ENCODE peak calls at places on chromosomes 13 and 19, in seven cellular contexts. A, Z, R, D, T, E and L are unnamed samples.

GRCh38 chr13:69565334-69565733 is 542.3 kb upstream of the ATXN8OS start:
- DNase-seq in A (no peak), Z (peak; percentile 1), R (peak; percentile 56), D (peak; percentile 67), T (peak; percentile 57), E (peak; percentile 67), L (no peak)

GRCh38 chr19:20999731-21000352 is 20.6 kb upstream of the ZNF430 start:
- DNase-seq in A (peak; percentile 66), Z (no peak), R (peak; percentile 92), D (peak; percentile 83), T (peak; percentile 67), E (peak; percentile 88), L (peak; percentile 57)

GRCh38 chr19:29162694-29163093 is 50.3 kb downstream of the UQCRFS1 start:
- DNase-seq in A (no peak), Z (no peak), R (no peak), D (no peak), T (no peak), E (no peak), L (no peak)

GRCh38 chr19:16040642-16041041 is 35.7 kb upstream of the TPM4 start:
- DNase-seq in A (no peak), Z (no peak), R (no peak), D (no peak), T (no peak), E (no peak), L (peak; percentile 84)

GRCh38 chr13:113129921-113130750 is 7.5 kb downstream of the F10 start:
- DNase-seq in A (no peak), Z (no peak), R (no peak), D (no peak), T (no peak), E (no peak), L (no peak)

GRCh38 chr13:51825681-51826254 is 19.2 kb downstream of the TMEM272 start:
- DNase-seq in A (no peak), Z (no peak), R (no peak), D (no peak), T (no peak), E (no peak), L (no peak)

GRCh38 chr19:48120505-48120904 is 9.9 kb upstream of the PLA2G4C start:
- DNase-seq in A (no peak), Z (no peak), R (no peak), D (no peak), T (no peak), E (no peak), L (peak; percentile 32)

GRCh38 chr19:57558525-57558924 is 1.1 kb downstream of the ZNF550 start:
- DNase-seq in A (peak; percentile 35), Z (no peak), R (no peak), D (no peak), T (no peak), E (peak; percentile 28), L (no peak)

GRCh38 chr13:39189778-39190177 is 151.5 kb downstream of the NHLRC3 start:
- DNase-seq in A (no peak), Z (no peak), R (no peak), D (no peak), T (no peak), E (no peak), L (no peak)

GRCh38 chr19:57870225-57870624 is 18.6 kb downstream of the ZNF814 start:
- DNase-seq in A (no peak), Z (no peak), R (no peak), D (no peak), T (no peak), E (no peak), L (no peak)

GRCh38 chr13:84137292-84137691 is 255.0 kb upstream of the SLITRK1 start:
- DNase-seq in A (peak; percentile 10), Z (no peak), R (no peak), D (peak; percentile 37), T (no peak), E (peak; percentile 46), L (no peak)

GRCh38 chr13:110306340-110306959 is 507 bp downstream of the COL4A1 start:
- DNase-seq in A (peak; percentile 55), Z (no peak), R (peak; percentile 69), D (no peak), T (no peak), E (no peak), L (peak; percentile 55)

GRCh38 chr13:91072511-91072910 is 275.0 kb upstream of the MIR17HG start:
- DNase-seq in A (no peak), Z (no peak), R (no peak), D (no peak), T (no peak), E (no peak), L (no peak)

GRCh38 chr13:41034862-41035261 is 15.7 kb upstream of the ELF1 start:
- DNase-seq in A (no peak), Z (no peak), R (no peak), D (peak; percentile 18), T (no peak), E (no peak), L (no peak)

GRCh38 chr13:32164622-32165268 is 133.2 kb downstream of the FRY start:
- DNase-seq in A (peak; percentile 77), Z (peak; percentile 50), R (peak; percentile 81), D (peak; percentile 48), T (peak; percentile 10), E (peak; percentile 75), L (peak; percentile 32)
- TF ChIP-seq CTCF in A (peak; percentile 74), Z (peak; percentile 49), R (peak; percentile 75), D (peak; percentile 84), T (peak; percentile 58), E (peak; percentile 85), L (peak; percentile 52)

DNA sequence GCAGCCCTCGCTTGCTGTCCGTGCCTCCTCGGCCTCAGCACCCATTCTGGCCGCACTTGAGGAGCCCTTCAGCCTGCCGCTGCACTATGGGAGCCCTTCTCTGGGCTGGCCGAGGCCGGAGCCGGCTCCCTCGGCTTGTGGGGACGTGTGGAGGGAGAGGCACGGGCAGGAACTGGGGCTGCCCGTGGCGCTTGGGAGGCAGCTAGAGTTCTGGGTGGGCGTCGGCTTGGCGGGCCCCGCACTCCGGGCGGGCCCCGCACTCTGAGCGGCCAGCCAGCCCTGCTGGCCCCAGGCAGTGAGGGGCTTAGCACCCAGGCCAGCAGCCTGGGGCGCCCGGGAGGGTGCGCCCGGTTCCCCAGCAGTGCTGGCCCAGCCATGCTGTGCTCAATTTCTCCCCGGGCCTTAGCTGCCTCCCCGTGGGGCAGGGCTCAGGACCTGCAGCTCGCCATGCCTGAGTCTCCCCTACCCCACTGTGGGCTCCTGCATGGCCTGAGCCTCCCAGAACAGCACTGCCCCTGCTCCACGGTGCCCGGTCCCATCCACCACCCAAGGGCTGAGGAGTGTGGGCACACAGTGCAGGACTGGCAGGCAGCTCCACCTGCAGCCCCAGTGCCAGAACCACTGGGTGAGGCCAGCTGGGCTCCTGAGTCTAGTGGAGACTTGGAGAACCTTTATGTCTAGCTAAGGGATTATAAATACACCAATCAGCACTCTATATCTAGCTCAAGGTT is 240.0 kb upstream of the PRR20A start:
- DNase-seq in A (no peak), Z (no peak), R (no peak), D (no peak), T (no peak), E (no peak), L (no peak)
- H3K4me3 ChIP-seq in A (no peak overlapping the region), Z (no peak overlapping the region), R (no peak overlapping the region), D (no peak overlapping the region), T (no peak overlapping the region), E (no peak overlapping the region), L (no peak overlapping the region)

GRCh38 chr13:34076319-34076718 is 258.4 kb downstream of the RFC3 start:
- DNase-seq in A (peak; percentile 58), Z (no peak), R (no peak), D (peak; percentile 77), T (no peak), E (peak; percentile 4), L (peak; percentile 46)

GRCh38 chr13:34078334-34078999 is 260.5 kb downstream of the RFC3 start:
- DNase-seq in A (no peak), Z (no peak), R (no peak), D (no peak), T (no peak), E (no peak), L (no peak)

DNA sequence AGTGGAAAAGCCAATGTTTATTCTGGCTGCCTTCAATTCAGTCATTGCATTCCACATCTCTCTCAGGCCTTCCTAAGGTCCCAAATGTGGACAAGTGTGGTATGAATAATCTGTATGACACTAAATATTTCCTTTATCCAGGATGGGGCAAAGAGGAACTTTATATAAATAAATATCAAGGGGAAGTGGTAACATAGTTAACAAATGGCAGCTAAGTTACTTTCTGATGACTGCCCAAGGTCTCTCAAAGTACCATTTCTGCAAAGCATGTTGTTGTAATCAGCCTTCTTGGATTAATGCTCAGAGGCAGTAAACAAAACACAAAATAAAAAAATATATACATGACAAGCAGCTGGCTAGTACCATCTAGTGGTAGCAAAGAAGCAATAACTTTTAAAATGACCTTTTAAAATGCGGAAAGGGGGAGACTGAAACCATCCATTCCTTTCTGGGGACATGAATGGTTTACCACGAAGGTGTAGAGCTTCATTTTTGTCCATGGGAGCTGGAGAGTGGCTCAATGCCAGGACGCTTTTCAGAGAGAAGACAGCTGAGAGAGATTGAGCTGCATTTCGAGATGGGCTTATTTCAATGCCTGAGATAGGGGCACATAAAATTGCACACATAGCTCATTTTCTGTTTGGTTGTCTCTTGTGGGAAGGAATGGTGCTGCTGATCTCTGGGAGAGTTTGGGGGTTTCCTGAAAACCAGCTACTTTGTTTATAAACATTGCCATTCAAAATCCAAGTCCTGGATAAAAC is 259.2 kb downstream of the RFC3 start:
- DNase-seq in A (peak; percentile 62), Z (peak; percentile 3), R (peak; percentile 3), D (peak; percentile 70), T (no peak), E (peak; percentile 53), L (peak; percentile 69)
- TF ChIP-seq CTCF in A (peak; percentile 70), Z (peak; percentile 58), R (peak; percentile 59), D (peak; percentile 67), T (peak; percentile 85), E (peak; percentile 61), L (peak; percentile 56)

GRCh38 chr19:1039646-1040475 is at the start of gene ABCA7:
- DNase-seq in A (peak; percentile 97), Z (peak; percentile 68), R (peak; percentile 99), D (peak; percentile 93), T (peak; percentile 99), E (peak; percentile 98), L (peak; percentile 98)

GRCh38 chr19:1040476-1041271 is 767 bp downstream of the ABCA7 start:
- DNase-seq in A (peak; percentile 93), Z (peak; percentile 95), R (peak; percentile 96), D (peak; percentile 95), T (peak; percentile 90), E (peak; percentile 95), L (peak; percentile 98)

GRCh38 chr19:1037553-1038115 is 2.3 kb upstream of the ABCA7 start:
- DNase-seq in A (no peak), Z (no peak), R (no peak), D (no peak), T (no peak), E (no peak), L (no peak)

GRCh38 chr19:1041272-1041834 is 1.4 kb downstream of the ABCA7 start:
- DNase-seq in A (no peak), Z (no peak), R (no peak), D (no peak), T (no peak), E (no peak), L (no peak)

DNA sequence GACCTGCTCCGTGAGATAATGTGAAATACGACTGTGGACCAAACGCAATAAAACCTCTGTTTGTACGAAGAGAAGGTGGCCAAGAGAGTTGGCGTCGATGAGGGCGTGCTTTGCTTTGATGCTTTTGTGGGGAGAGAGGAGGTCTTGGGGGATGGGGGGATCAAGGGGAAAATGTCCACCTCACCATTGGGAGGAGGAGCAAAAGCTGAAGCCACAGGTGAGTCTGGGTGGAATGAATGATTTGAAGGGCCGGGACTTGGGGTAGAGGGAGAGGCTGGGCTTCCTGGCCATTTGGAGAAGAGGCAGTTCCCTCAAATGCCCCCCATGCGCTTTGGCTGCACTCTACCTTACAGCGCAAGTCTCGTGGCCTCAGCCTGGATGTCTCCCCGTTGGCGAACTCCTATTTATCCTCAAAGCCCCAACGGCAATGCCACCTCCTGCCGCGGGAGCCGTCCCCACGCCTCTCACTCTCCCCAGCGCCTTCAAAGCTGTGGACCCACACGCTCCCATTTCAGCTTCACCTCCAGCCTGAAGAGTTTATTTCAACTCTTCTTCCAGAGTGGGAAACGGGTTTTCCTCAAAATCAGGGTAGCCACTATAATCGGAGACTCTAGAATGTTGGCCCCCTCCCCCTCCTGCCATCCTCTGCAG is 787 bp upstream of the ABCA7 start:
- DNase-seq in A (no peak), Z (no peak), R (no peak), D (no peak), T (no peak), E (no peak), L (no peak)
- H3K4me3 ChIP-seq in A (no peak overlapping the region), Z (no peak overlapping the region), R (peak overlapping the region; percentile 55), D (peak overlapping the region; percentile 15), T (peak overlapping the region; percentile 72), E (peak overlapping the region; percentile 17), L (no peak overlapping the region)